ENCODE peak calls at places on chromosome 4, in seven cellular contexts. V, G, O, W, N, C and D are unnamed samples.

GRCh38 chr4:85603437-85604336 is 128.7 kb downstream of the ARHGAP24 start:
- DNase-seq in G (no peak), V (no peak), N (no peak), C (peak; percentile 5), O (no peak), W (no peak), D (no peak)

GRCh38 chr4:147042046-147042445 is 96.4 kb upstream of the TTC29 start:
- DNase-seq in V (no peak), N (no peak), W (no peak), C (no peak), O (no peak), G (no peak), D (no peak)

GRCh38 chr4:39305902-39306677 is 60.1 kb downstream of the RFC1 start:
- DNase-seq in W (no peak), N (no peak), V (no peak), C (no peak), O (no peak), G (no peak), D (no peak)

GRCh38 chr4:33160126-33160525 is 2440.0 kb downstream of the PCDH7 start:
- DNase-seq in G (no peak), N (no peak), W (no peak), V (peak; percentile 16), C (no peak), O (no peak), D (no peak)

GRCh38 chr4:81919810-81920209 is 448.1 kb upstream of the RASGEF1B start:
- DNase-seq in V (no peak), O (no peak), C (no peak), N (no peak), W (no peak), G (no peak), D (no peak)

GRCh38 chr4:128880662-128881061 is 71.2 kb downstream of the JADE1 start:
- DNase-seq in W (no peak), N (no peak), O (no peak), G (no peak), C (no peak), V (no peak), D (no peak)

GRCh38 chr4:155530290-155530689 is 136.4 kb upstream of the GUCY1A1 start:
- DNase-seq in V (no peak), G (no peak), W (no peak), C (no peak), N (no peak), O (no peak), D (no peak)

GRCh38 chr4:106454581-106454980 is 86.0 kb upstream of the GIMD1 start:
- DNase-seq in W (no peak), C (no peak), N (no peak), V (no peak), O (no peak), G (no peak), D (no peak)

GRCh38 chr4:13365195-13365594 is 118.9 kb downstream of the RAB28 start:
- DNase-seq in V (no peak), W (no peak), C (no peak), O (no peak), G (no peak), N (peak; percentile 84), D (no peak)

GRCh38 chr4:108519911-108520310 is 100.5 kb upstream of the RPL34 start:
- DNase-seq in V (no peak), G (no peak), N (no peak), O (no peak), C (no peak), W (no peak), D (no peak)

GRCh38 chr4:10173039-10173753 is 56.6 kb upstream of the WDR1 start:
- DNase-seq in O (no peak), C (peak; percentile 80), G (no peak), V (peak; percentile 68), W (no peak), N (peak; percentile 68), D (no peak)

GRCh38 chr4:85478576-85478975 is 3.6 kb downstream of the ARHGAP24 start:
- DNase-seq in W (no peak), O (no peak), N (no peak), V (no peak), G (no peak), C (peak; percentile 16), D (no peak)

GRCh38 chr4:88002786-88003185 is 4.6 kb upstream of the PKD2 start:
- DNase-seq in N (no peak), C (peak; percentile 41), V (no peak), G (no peak), W (no peak), O (no peak), D (no peak)

GRCh38 chr4:113117346-113117677 is 67.9 kb downstream of the ANK2 start:
- DNase-seq in N (no peak), O (no peak), V (no peak), G (no peak), C (no peak), W (no peak), D (no peak)

GRCh38 chr4:46820154-46820553 is 88.9 kb downstream of the COX7B2 start:
- DNase-seq in V (no peak), O (no peak), N (no peak), G (no peak), W (no peak), C (no peak), D (no peak)

GRCh38 chr4:1567519-1567807 is 116.7 kb downstream of the FAM53A start:
- DNase-seq in N (no peak), V (no peak), C (no peak), O (peak; percentile 14), W (no peak), G (no peak), D (no peak)

GRCh38 chr4:169993531-169993930 is 32.7 kb downstream of the MFAP3L start:
- DNase-seq in N (no peak), C (no peak), W (peak; percentile 72), V (no peak), O (no peak), G (no peak), D (no peak)

GRCh38 chr4:188008377-188008776 is 12.8 kb downstream of the ZFP42 start:
- DNase-seq in O (no peak), C (no peak), V (peak; percentile 33), G (no peak), N (no peak), W (no peak), D (no peak)

GRCh38 chr4:110055014-110055768 is 142.5 kb downstream of the EGF start:
- DNase-seq in N (peak; percentile 71), G (no peak), C (no peak), W (no peak), V (no peak), O (no peak), D (no peak)

GRCh38 chr4:177380730-177381287 is 61.4 kb downstream of the AGA start:
- DNase-seq in G (no peak), O (no peak), W (no peak), N (no peak), V (no peak), C (peak; percentile 55), D (no peak)

GRCh38 chr4:140644470-140645185 is 75.9 kb upstream of the UCP1 start:
- DNase-seq in N (no peak), O (no peak), C (no peak), W (no peak), G (no peak), V (no peak), D (no peak)

GRCh38 chr4:159725571-159725970 is 622.7 kb downstream of the RAPGEF2 start:
- DNase-seq in O (no peak), G (no peak), W (no peak), C (no peak), N (no peak), V (no peak), D (no peak)

GRCh38 chr4:94500696-94501095 is 49.0 kb downstream of the PDLIM5 start:
- DNase-seq in W (no peak), N (no peak), V (no peak), O (peak; percentile 31), G (no peak), C (no peak), D (no peak)

GRCh38 chr4:95250544-95251137 is 298.1 kb downstream of the UNC5C start:
- DNase-seq in V (no peak), W (no peak), N (no peak), O (no peak), C (peak; percentile 17), G (no peak), D (no peak)

GRCh38 chr4:26860922-26861433 is 337 bp downstream of the STIM2 start:
- DNase-seq in G (no peak), N (peak; percentile 48), O (peak; percentile 64), W (no peak), C (peak; percentile 73), V (no peak), D (peak; percentile 36)

GRCh38 chr4:41590591-41590990 is 52.6 kb downstream of the LIMCH1 start:
- DNase-seq in G (no peak), W (no peak), V (no peak), C (no peak), N (peak; percentile 81), O (peak; percentile 29), D (no peak)

GRCh38 chr4:65668201-65669007 is 1.9 kb downstream of the EPHA5 start:
- DNase-seq in C (no peak), O (no peak), G (no peak), W (peak; percentile 47), V (no peak), N (peak; percentile 68), D (no peak)

GRCh38 chr4:137124278-137124932 is 407.9 kb downstream of the PCDH18 start:
- DNase-seq in C (peak; percentile 6), N (no peak), G (no peak), O (no peak), V (peak; percentile 60), W (no peak), D (no peak)

GRCh38 chr4:21507439-21507838 is 441.1 kb downstream of the KCNIP4 start:
- DNase-seq in G (no peak), V (peak; percentile 1), N (no peak), O (no peak), C (no peak), W (no peak), D (no peak)

GRCh38 chr4:88211473-88212252 is 53.2 kb upstream of the ABCG2 start:
- DNase-seq in W (no peak), N (peak; percentile 23), O (no peak), V (no peak), G (peak; percentile 43), C (peak; percentile 43), D (peak; percentile 3)

GRCh38 chr4:169312690-169313422 is 42.1 kb upstream of the SH3RF1 start:
- DNase-seq in G (no peak), N (no peak), W (no peak), O (no peak), C (no peak), V (no peak), D (no peak)

GRCh38 chr4:2942532-2943363 is 20.5 kb downstream of the NOP14 start:
- DNase-seq in W (no peak), V (no peak), G (no peak), C (no peak), O (no peak), N (peak; percentile 67), D (no peak)

GRCh38 chr4:15232725-15233597 is 194.9 kb upstream of the C1QTNF7 start:
- DNase-seq in N (no peak), C (peak; percentile 23), V (no peak), G (no peak), W (no peak), O (no peak), D (no peak)

GRCh38 chr4:57119054-57119651 is 9.0 kb upstream of the IGFBP7 start:
- DNase-seq in V (peak; percentile 90), G (no peak), W (no peak), O (peak; percentile 68), N (peak; percentile 21), C (no peak), D (no peak)

GRCh38 chr4:33453436-33453835 is 2733.3 kb downstream of the PCDH7 start:
- DNase-seq in N (peak; percentile 89), V (no peak), W (no peak), O (no peak), G (no peak), C (no peak), D (no peak)